ENCODE peak calls at places on chromosomes 3 and 15, in nine cellular contexts. A, X, S, K, M, W, G, J and Z are unnamed samples.

GRCh38 chr3:133455960-133456359 is 56.1 kb downstream of the BFSP2 start:
- DNase-seq in A (no peak), M (no peak), S (no peak), K (peak), X (no peak), G (no peak), J (no peak), W (no peak), Z (no peak)

GRCh38 chr3:36446230-36446629 is 65.9 kb downstream of the STAC start:
- DNase-seq in G (no peak), S (no peak), X (no peak), J (no peak), W (peak), K (no peak), M (peak), A (no peak), Z (no peak)

GRCh38 chr3:71987828-71988227 is 202.9 kb upstream of the PROK2 start:
- DNase-seq in S (no peak), M (peak), X (peak), W (peak), K (no peak), A (no peak), J (no peak), G (no peak), Z (no peak)

GRCh38 chr3:129349791-129350190 is 71.1 kb downstream of the HMCES start:
- DNase-seq in S (no peak), X (no peak), W (no peak), G (no peak), K (no peak), A (no peak), M (no peak), J (no peak), Z (no peak)

GRCh38 chr3:43996379-43997301 is 245.0 kb upstream of the TOPAZ1 start:
- DNase-seq in S (peak), X (no peak), W (peak), A (peak), J (no peak), M (peak), K (peak), G (no peak), Z (no peak)

GRCh38 chr3:146035366-146035765 is 125.6 kb downstream of the PLOD2 start:
- DNase-seq in X (no peak), G (no peak), W (no peak), M (peak), K (no peak), A (no peak), S (no peak), J (no peak), Z (no peak)

GRCh38 chr3:42037318-42037945 is 53.7 kb upstream of the TRAK1 start:
- DNase-seq in M (no peak), A (no peak), S (no peak), J (no peak), X (no peak), G (no peak), K (no peak), W (no peak), Z (no peak)

GRCh38 chr15:96329403-96329981 is 1.0 kb upstream of the NR2F2 start:
- DNase-seq in X (no peak), J (no peak), S (peak), W (peak), M (peak), K (no peak), G (no peak), A (no peak), Z (no peak)

GRCh38 chr3:141498592-141499223 is 11.9 kb downstream of the RASA2 start:
- DNase-seq in G (peak), X (no peak), K (no peak), W (no peak), S (peak), J (no peak), M (no peak), A (peak), Z (no peak)

GRCh38 chr3:13626396-13626795 is 77.5 kb downstream of the FBLN2 start:
- DNase-seq in A (no peak), S (no peak), X (no peak), J (no peak), K (no peak), M (no peak), W (no peak), G (no peak), Z (no peak)

GRCh38 chr3:132135628-132136333 is 101.0 kb upstream of the CPNE4 start:
- DNase-seq in W (peak), S (no peak), K (peak), M (peak), X (no peak), A (no peak), G (no peak), J (peak), Z (no peak)

GRCh38 chr3:54999159-54999558 is 71.3 kb upstream of the LRTM1 start:
- DNase-seq in X (no peak), S (no peak), M (peak), A (peak), K (peak), J (peak), W (peak), G (no peak), Z (no peak)